ENCODE peak calls at places on chromosome X, in seven cellular contexts. W is effector memory CD4-positive, alpha-beta T cell; G is mucosa of descending colon; O is KBM-7; F is left ventricle myocardium inferior; H is sciatic nerve; J is bronchial epithelial cell. D is an unnamed sample.

GRCh38 chrX:68936608-68937007 is 107.8 kb downstream of the EFNB1 start:
- DNase-seq in J (peak; percentile 91), F (no peak), H (no peak), G (no peak), W (no peak), O (no peak), D (no peak)

GRCh38 chrX:25548806-25549205 is 533.0 kb upstream of the ARX start:
- DNase-seq in G (no peak), J (peak; percentile 22), W (no peak), F (no peak), O (no peak), H (no peak), D (no peak)

GRCh38 chrX:133985164-133986007 is at the start of gene GPC3:
- DNase-seq in J (no peak), F (peak; percentile 15), O (peak; percentile 17), H (peak; percentile 67), W (peak; percentile 1), G (peak; percentile 53), D (peak; percentile 33)

GRCh38 chrX:44422631-44423030 is 79.2 kb upstream of the EFHC2 start:
- DNase-seq in H (no peak), G (no peak), W (no peak), J (no peak), F (no peak), O (no peak), D (no peak)

GRCh38 chrX:22122510-22122909 is 90.4 kb downstream of the PHEX start:
- DNase-seq in G (no peak), F (no peak), O (no peak), H (no peak), W (no peak), J (peak; percentile 96), D (no peak)

GRCh38 chrX:2697306-2697705 is 6.2 kb downstream of the CD99 start:
- DNase-seq in W (no peak), O (no peak), H (no peak), J (peak; percentile 69), G (no peak), F (no peak), D (no peak)

GRCh38 chrX:41245641-41246040 is 88.3 kb upstream of the DDX3X start:
- DNase-seq in O (no peak), J (no peak), H (no peak), F (no peak), G (no peak), W (no peak), D (no peak)

GRCh38 chrX:9995855-9996339 is 28.7 kb downstream of the CLDN34 start:
- DNase-seq in O (peak; percentile 83), W (peak; percentile 68), H (peak; percentile 92), G (peak; percentile 80), J (peak; percentile 47), F (peak; percentile 81), D (peak; percentile 61)

GRCh38 chrX:110563276-110563675 is 204.6 kb downstream of the RTL9 start:
- DNase-seq in W (no peak), H (no peak), F (no peak), O (no peak), G (no peak), J (no peak), D (no peak)

GRCh38 chrX:25523574-25523973 is 507.8 kb upstream of the ARX start:
- DNase-seq in H (no peak), W (no peak), J (peak; percentile 20), F (no peak), G (no peak), O (peak; percentile 36), D (no peak)

GRCh38 chrX:87727615-87728014 is 210.0 kb downstream of the KLHL4 start:
- DNase-seq in G (no peak), W (no peak), H (no peak), J (no peak), O (no peak), F (no peak), D (no peak)

GRCh38 chrX:148504412-148504950 is 4.1 kb downstream of the AFF2 start:
- DNase-seq in G (peak; percentile 24), O (no peak), F (no peak), J (no peak), W (no peak), H (no peak), D (no peak)

GRCh38 chrX:120755066-120755846 is 120.4 kb downstream of the CT47B1 start:
- DNase-seq in O (peak; percentile 85), H (no peak), J (no peak), F (no peak), W (no peak), G (no peak), D (no peak)

GRCh38 chrX:125170459-125170858 is 149.2 kb upstream of the TEX13C start:
- DNase-seq in F (no peak), H (no peak), W (no peak), O (peak; percentile 1), J (no peak), G (no peak), D (no peak)

GRCh38 chrX:34341258-34341657 is 209.1 kb upstream of the FAM47A start:
- DNase-seq in H (no peak), G (no peak), F (no peak), W (no peak), O (no peak), J (peak; percentile 20), D (no peak)

GRCh38 chrX:103878466-103879151 is 46.6 kb upstream of the RAB9B start:
- DNase-seq in J (peak; percentile 72), F (no peak), G (no peak), O (no peak), H (no peak), W (no peak), D (no peak)

GRCh38 chrX:1657367-1658082 is 42.7 kb downstream of the ASMT start:
- DNase-seq in G (peak; percentile 62), O (peak; percentile 99), J (peak; percentile 41), F (no peak), H (no peak), W (peak; percentile 52), D (peak; percentile 75)

D was measured in stimulated activated naive CD8-positive, alpha-beta T cell treated with anti-CD3 and anti-CD28 coated beads, Interleukin-15, amount 100 ng/mL, for 72 hours.